ENCODE peak calls at places on chromosome 6, in seven cellular contexts. J is GM18507; G is AG09309; B is left ventricle myocardium inferior; H is stimulated activated CD8-positive, alpha-beta memory T cell treated with anti-CD3 and anti-CD28 coated beads, Interleukin-7, amount 100 ng/mL, for 24 hours; Z is neural progenitor cell; X is CD4-positive, alpha-beta memory T cell. K is an unnamed sample.

GRCh38 chr6:166612471-166612881 is 14.6 kb downstream of the RPS6KA2 start:
- DNase-seq in Z (no peak), J (no peak), H (no peak), X (no peak), B (no peak), G (no peak), K (no peak)

GRCh38 chr6:63643862-63644261 is 8.3 kb downstream of the PHF3 start:
- DNase-seq in X (peak; percentile 39), Z (no peak), B (no peak), G (no peak), J (no peak), H (no peak), K (peak; percentile 66)

GRCh38 chr6:33272358-33273128 is 668 bp downstream of the RPS18 start:
- DNase-seq in G (no peak), J (no peak), Z (no peak), X (no peak), H (no peak), B (no peak), K (no peak)

GRCh38 chr6:33628401-33628964 is 7.4 kb downstream of the ITPR3 start:
- DNase-seq in X (no peak), Z (no peak), J (no peak), G (no peak), H (no peak), B (no peak), K (no peak)

GRCh38 chr6:40419377-40419776 is 167.8 kb downstream of the LRFN2 start:
- DNase-seq in H (no peak), Z (no peak), X (no peak), G (no peak), B (no peak), J (no peak), K (no peak)

GRCh38 chr6:109486068-109486467 is 3.0 kb upstream of the ZBTB24 start:
- DNase-seq in B (no peak), G (no peak), Z (no peak), H (no peak), X (no peak), J (no peak), K (no peak)

GRCh38 chr6:54431466-54431865 is 123.2 kb downstream of the TINAG start:
- DNase-seq in J (no peak), B (no peak), Z (no peak), X (no peak), H (no peak), G (peak; percentile 18), K (no peak)

GRCh38 chr6:144878577-144878976 is 593.4 kb downstream of the UTRN start:
- DNase-seq in B (no peak), X (no peak), Z (no peak), G (no peak), H (no peak), J (no peak), K (no peak)

GRCh38 chr6:35694462-35694861 is 5.7 kb upstream of the FKBP5 start:
- DNase-seq in J (no peak), B (no peak), H (no peak), X (no peak), G (no peak), Z (no peak), K (no peak)

GRCh38 chr6:74410630-74411029 is 714.6 kb downstream of the CD109 start:
- DNase-seq in J (no peak), X (no peak), Z (no peak), G (peak; percentile 62), B (no peak), H (no peak), K (no peak)

GRCh38 chr6:5660772-5661171 is 346.0 kb downstream of the NRN1 start:
- DNase-seq in J (no peak), Z (no peak), H (no peak), X (no peak), B (no peak), G (no peak), K (no peak)

GRCh38 chr6:9126845-9127560 is 691.7 kb upstream of the SLC35B3 start:
- DNase-seq in Z (no peak), B (no peak), G (no peak), J (no peak), H (no peak), X (no peak), K (no peak)

GRCh38 chr6:111872521-111873177 is 603 bp downstream of the FYN start:
- DNase-seq in H (peak; percentile 27), X (peak; percentile 69), B (peak; percentile 37), J (no peak), G (no peak), Z (peak; percentile 77), K (peak; percentile 84)

GRCh38 chr6:128918886-128919285 is 35.9 kb downstream of the LAMA2 start:
- DNase-seq in B (no peak), X (no peak), Z (no peak), J (no peak), G (no peak), H (no peak), K (no peak)

GRCh38 chr6:166488081-166488685 is 98.3 kb downstream of the RAMACL start:
- DNase-seq in Z (peak; percentile 19), G (no peak), J (peak; percentile 40), X (peak; percentile 79), B (peak; percentile 63), H (peak; percentile 45), K (peak; percentile 90)

GRCh38 chr6:24849713-24850112 is 51.0 kb upstream of the ARMH2 start:
- DNase-seq in Z (no peak), B (no peak), G (no peak), H (no peak), J (no peak), X (no peak), K (no peak)